ENCODE peak calls at places on chromosomes 4 and X, in nine cellular contexts. F, D, J, L, G, K, Z, T and M are unnamed samples.

GRCh38 chr4:185020293-185020808 is 2.1 kb downstream of the HELT start:
- DNase-seq in F (no peak), D (no peak), J (no peak), L (no peak), G (no peak), K (no peak), Z (peak), T (no peak), M (no peak)

GRCh38 chr4:77438549-77438948 is 167.1 kb upstream of the CXCL13 start:
- DNase-seq in F (no peak), D (no peak), J (no peak), L (no peak), G (no peak), K (no peak), Z (no peak), T (no peak), M (no peak)

GRCh38 chrX:35890699-35891098 is 28.8 kb upstream of the CFAP47 start:
- DNase-seq in F (peak), D (peak), J (peak), L (no peak), G (peak), K (peak), Z (peak), T (peak), M (no peak)

GRCh38 chr4:57182132-57182874 is 72.1 kb upstream of the IGFBP7 start:
- DNase-seq in F (no peak), D (peak), J (no peak), L (no peak), G (no peak), K (no peak), Z (no peak), T (peak), M (no peak)

GRCh38 chr4:109472343-109472761 is 38.7 kb downstream of the SEC24B start:
- DNase-seq in F (no peak), D (no peak), J (no peak), L (no peak), G (peak), K (peak), Z (peak), T (no peak), M (peak)

GRCh38 chr4:145178740-145179139 is 1.6 kb downstream of the OTUD4 start:
- DNase-seq in F (no peak), D (no peak), J (no peak), L (no peak), G (peak), K (no peak), Z (peak), T (no peak), M (no peak)

GRCh38 chr4:143017210-143017609 is 167.5 kb upstream of the USP38 start:
- DNase-seq in F (no peak), D (no peak), J (no peak), L (no peak), G (no peak), K (no peak), Z (no peak), T (no peak), M (no peak)

GRCh38 chr4:11028334-11028733 is 343.8 kb upstream of the CLNK start:
- DNase-seq in F (no peak), D (no peak), J (no peak), L (no peak), G (no peak), K (no peak), Z (no peak), T (no peak), M (no peak)

GRCh38 chr4:138861130-138861529 is 154.5 kb upstream of the NOCT start:
- DNase-seq in F (no peak), D (no peak), J (no peak), L (no peak), G (peak), K (peak), Z (peak), T (no peak), M (peak)

GRCh38 chr4:56701156-56701471 is 20.0 kb upstream of the HOPX start:
- DNase-seq in F (no peak), D (no peak), J (no peak), L (no peak), G (no peak), K (no peak), Z (no peak), T (no peak), M (peak)

GRCh38 chrX:67480789-67481188 is 63.0 kb upstream of the AR start:
- DNase-seq in F (no peak), D (no peak), J (no peak), L (no peak), G (no peak), K (no peak), Z (no peak), T (no peak), M (no peak)

GRCh38 chr4:147970003-147970402 is 238.1 kb downstream of the ARHGAP10 start:
- DNase-seq in F (no peak), D (no peak), J (no peak), L (no peak), G (no peak), K (no peak), Z (no peak), T (no peak), M (no peak)

GRCh38 chrX:97039363-97040029 is 155.8 kb downstream of the RPA4 start:
- DNase-seq in F (no peak), D (peak), J (no peak), L (no peak), G (no peak), K (no peak), Z (peak), T (peak), M (peak)

GRCh38 chrX:75609361-75609760 is 86.5 kb upstream of the ZDHHC15 start:
- DNase-seq in F (no peak), D (no peak), J (no peak), L (no peak), G (no peak), K (no peak), Z (no peak), T (no peak), M (no peak)

GRCh38 chrX:2503591-2504500 is 3.1 kb upstream of the DHRSX start:
- DNase-seq in F (no peak), D (no peak), J (no peak), L (no peak), G (no peak), K (no peak), Z (no peak), T (no peak), M (no peak)

GRCh38 chr4:141131738-141132688 is 1.3 kb downstream of the RNF150 start:
- DNase-seq in F (no peak), D (no peak), J (no peak), L (no peak), G (no peak), K (peak), Z (no peak), T (no peak), M (no peak)

GRCh38 chr4:79922011-79922410 is 151.0 kb downstream of the ANTXR2 start:
- DNase-seq in F (no peak), D (no peak), J (no peak), L (no peak), G (no peak), K (no peak), Z (peak), T (no peak), M (no peak)

GRCh38 chr4:85860066-85860465 is 385.1 kb downstream of the ARHGAP24 start:
- DNase-seq in F (no peak), D (no peak), J (no peak), L (no peak), G (peak), K (peak), Z (peak), T (no peak), M (peak)

GRCh38 chr4:78688385-78688784 is 87.8 kb upstream of the BMP2K start:
- DNase-seq in F (no peak), D (no peak), J (no peak), L (no peak), G (peak), K (peak), Z (peak), T (no peak), M (peak)

GRCh38 chrX:154411981-154412340 is 622 bp downstream of the TAFAZZIN start:
- DNase-seq in F (no peak), D (peak), J (peak), L (no peak), G (peak), K (peak), Z (peak), T (peak), M (peak)

GRCh38 chr4:168815373-168816345 is 194.4 kb downstream of the CBR4 start:
- DNase-seq in F (no peak), D (no peak), J (no peak), L (no peak), G (peak), K (peak), Z (no peak), T (no peak), M (no peak)

GRCh38 chr4:55554453-55555030 is 7.8 kb upstream of the CLOCK start:
- DNase-seq in F (no peak), D (no peak), J (peak), L (no peak), G (peak), K (peak), Z (peak), T (no peak), M (peak)